ENCODE peak calls at places on chromosomes 4 and X, in four cellular contexts. One of them, this sample, is unnamed.
A peak's percentile ranks its signal among the peaks of the same experiment; 100 is the strongest.

GRCh38 chrX:9995855-9996339 is 28.7 kb downstream of the CLDN34 start:
- DNase-seq in adipocyte: peak; percentile 90
- DNase-seq in progenitor cell of endocrine pancreas: peak; percentile 33
- DNase-seq in breast epithelium: peak; percentile 70
- DNase-seq in this sample: no peak

GRCh38 chr4:52588097-52588496 is 71.0 kb downstream of the USP46 start:
- DNase-seq in adipocyte: peak; percentile 7
- DNase-seq in progenitor cell of endocrine pancreas: no peak
- DNase-seq in breast epithelium: no peak
- DNase-seq in this sample: no peak

GRCh38 chr4:42531631-42532030 is 125.3 kb downstream of the ATP8A1 start:
- DNase-seq in adipocyte: no peak
- DNase-seq in progenitor cell of endocrine pancreas: no peak
- DNase-seq in breast epithelium: no peak
- DNase-seq in this sample: no peak

GRCh38 chrX:40132751-40133150 is 35.0 kb upstream of the BCOR start:
- DNase-seq in adipocyte: peak; percentile 70
- DNase-seq in breast epithelium: no peak
- DNase-seq in progenitor cell of endocrine pancreas: no peak
- DNase-seq in this sample: no peak

GRCh38 chr4:40763228-40763716 is 13.5 kb downstream of the NSUN7 start:
- DNase-seq in progenitor cell of endocrine pancreas: no peak
- DNase-seq in breast epithelium: no peak
- DNase-seq in adipocyte: peak; percentile 78
- DNase-seq in this sample: peak; percentile 29

GRCh38 chr4:20506827-20507226 is 193.4 kb upstream of the PACRGL start:
- DNase-seq in breast epithelium: no peak
- DNase-seq in progenitor cell of endocrine pancreas: no peak
- DNase-seq in adipocyte: peak; percentile 87
- DNase-seq in this sample: peak; percentile 49

GRCh38 chrX:37378399-37378798 is 29.2 kb downstream of the PRRG1 start:
- DNase-seq in progenitor cell of endocrine pancreas: no peak
- DNase-seq in adipocyte: no peak
- DNase-seq in breast epithelium: no peak
- DNase-seq in this sample: no peak

GRCh38 chr4:119099227-119099910 is 36.3 kb upstream of the MYOZ2 start:
- DNase-seq in adipocyte: peak; percentile 82
- DNase-seq in progenitor cell of endocrine pancreas: no peak
- DNase-seq in breast epithelium: no peak
- DNase-seq in this sample: peak; percentile 64

GRCh38 chr4:34412233-34412632 is 1832.1 kb downstream of the ARAP2 start:
- DNase-seq in breast epithelium: no peak
- DNase-seq in progenitor cell of endocrine pancreas: no peak
- DNase-seq in adipocyte: no peak
- DNase-seq in this sample: no peak

GRCh38 chr4:82797591-82798081 is 960 bp downstream of the SCD5 start:
- DNase-seq in adipocyte: peak; percentile 69
- DNase-seq in progenitor cell of endocrine pancreas: peak; percentile 15
- DNase-seq in breast epithelium: no peak
- DNase-seq in this sample: no peak

GRCh38 chrX:41164469-41164868 is 79.2 kb downstream of the USP9X start:
- DNase-seq in progenitor cell of endocrine pancreas: no peak
- DNase-seq in breast epithelium: no peak
- DNase-seq in adipocyte: no peak
- DNase-seq in this sample: no peak